ENCODE peak calls at places on chromosomes 6 and 20, in ten cellular contexts. P is pancreas; B is psoas muscle; A is activated CD4-positive, alpha-beta T cell treated with anti-CD3 and anti-CD28 coated beads for 36 hours; F is stimulated activated naive CD8-positive, alpha-beta T cell treated with anti-CD3 and anti-CD28 coated beads, Interleukin-15, amount 100 ng/mL, for 72 hours; T is right cardiac atrium; K is GM23338; C is activated T-cell treated with anti-CD3 and anti-CD28 coated beads, Interleukin-2, amount 50 U/mL, for 72 hours; N is gastrocnemius medialis; U is activated CD8-positive, alpha-beta memory T cell treated with anti-CD3 and anti-CD28 coated beads, Interleukin-2, amount 10 ng/mL, durations not matched to agents 7 days and 5 days. I is an unnamed sample.

GRCh38 chr20:11235058-11235457 is 561.3 kb upstream of the JAG1 start:
- ATAC-seq in K (no peak), N (no peak), C (no peak), T (peak; percentile 78), B (no peak), A (no peak), P (no peak), U (no peak), F (no peak), I (no peak)

GRCh38 chr6:47146426-47147174 is 104.5 kb upstream of the ADGRF1 start:
- ATAC-seq in T (peak; percentile 23), F (no peak), K (peak; percentile 60), P (no peak), B (no peak), U (no peak), N (peak; percentile 39), C (no peak), A (no peak), I (no peak)

GRCh38 chr6:136599324-136600011 is 49.2 kb upstream of the MAP7 start:
- ATAC-seq in T (no peak), B (peak; percentile 97), U (no peak), A (no peak), P (no peak), C (no peak), N (peak; percentile 93), F (no peak), K (no peak), I (no peak)

GRCh38 chr6:108988765-108989164 is 105.9 kb downstream of the SESN1 start:
- ATAC-seq in T (no peak), P (no peak), A (no peak), B (no peak), C (no peak), F (no peak), U (no peak), N (no peak), K (no peak), I (no peak)

GRCh38 chr6:37176268-37177082 is 6.5 kb downstream of the PIM1 start:
- ATAC-seq in F (no peak), P (no peak), T (no peak), C (no peak), K (peak; percentile 8), B (no peak), A (no peak), U (no peak), N (no peak), I (no peak)

GRCh38 chr6:1188199-1188598 is 123.7 kb upstream of the FOXQ1 start:
- ATAC-seq in B (no peak), A (no peak), T (no peak), K (no peak), P (no peak), F (no peak), C (no peak), U (no peak), N (no peak), I (no peak)

GRCh38 chr6:47603995-47604394 is 94.4 kb upstream of the ADGRF4 start:
- ATAC-seq in C (no peak), A (no peak), B (no peak), K (no peak), T (no peak), P (no peak), U (no peak), N (no peak), F (no peak), I (no peak)

GRCh38 chr6:161261797-161262196 is 12.1 kb downstream of the AGPAT4 start:
- ATAC-seq in B (no peak), T (no peak), U (no peak), F (no peak), N (no peak), P (no peak), C (no peak), K (no peak), A (no peak), I (no peak)

GRCh38 chr6:139591075-139591474 is 216.6 kb upstream of the CITED2 start:
- ATAC-seq in A (no peak), F (no peak), C (no peak), K (no peak), T (peak; percentile 20), P (no peak), N (peak; percentile 73), U (no peak), B (peak; percentile 76), I (no peak)

GRCh38 chr20:51176846-51177245 is 153.9 kb upstream of the KCNG1 start:
- ATAC-seq in F (no peak), B (no peak), U (no peak), N (no peak), A (no peak), K (no peak), P (no peak), T (no peak), C (no peak), I (no peak)

GRCh38 chr6:142258305-142258704 is 43.5 kb upstream of the ADGRG6 start:
- ATAC-seq in N (no peak), A (no peak), F (no peak), U (no peak), B (no peak), P (no peak), T (no peak), K (no peak), C (no peak), I (no peak)

GRCh38 chr20:33684533-33685327 is 1.5 kb downstream of the E2F1 start:
- ATAC-seq in N (no peak), B (no peak), F (no peak), C (no peak), A (no peak), T (no peak), U (no peak), K (peak; percentile 31), P (no peak), I (no peak)

GRCh38 chr20:35305682-35306556 is 13.7 kb upstream of the FAM83C start:
- ATAC-seq in A (peak; percentile 96), B (peak; percentile 83), C (peak; percentile 98), F (peak; percentile 99), U (peak; percentile 97), P (no peak), K (no peak), T (peak; percentile 69), N (peak; percentile 70), I (peak; percentile 75)

GRCh38 chr6:167093922-167094432 is 28.9 kb upstream of the CCR6 start:
- ATAC-seq in A (peak; percentile 73), U (peak; percentile 77), P (no peak), N (no peak), K (peak; percentile 72), F (peak; percentile 81), T (peak; percentile 56), B (no peak), C (peak; percentile 65), I (peak; percentile 80)

GRCh38 chr6:137111296-137112066 is 62.0 kb downstream of the IL22RA2 start:
- ATAC-seq in P (no peak), C (no peak), N (no peak), K (no peak), T (no peak), A (no peak), B (no peak), F (no peak), U (no peak), I (no peak)

GRCh38 chr6:20463396-20463795 is 61.7 kb downstream of the E2F3 start:
- ATAC-seq in U (no peak), F (no peak), T (no peak), A (no peak), N (no peak), K (no peak), C (no peak), B (no peak), P (no peak), I (peak; percentile 55)

GRCh38 chr6:123986938-123987337 is 183.3 kb downstream of the NKAIN2 start:
- ATAC-seq in P (no peak), N (no peak), U (no peak), C (no peak), K (no peak), T (no peak), F (no peak), B (no peak), A (no peak), I (no peak)

GRCh38 chr6:13488015-13488895 is 855 bp upstream of the GFOD1 start:
- ATAC-seq in B (peak; percentile 20), U (peak; percentile 0), K (peak; percentile 28), A (peak; percentile 6), P (peak; percentile 10), T (peak; percentile 15), F (peak; percentile 4), N (peak; percentile 20), C (no peak), I (no peak)

GRCh38 chr20:63692436-63693078 is 3.9 kb upstream of the TNFRSF6B start:
- ATAC-seq in K (no peak), F (no peak), B (peak; percentile 15), C (no peak), T (no peak), A (no peak), U (no peak), N (peak; percentile 7), P (no peak), I (no peak)

GRCh38 chr6:169935348-169935718 is 183.9 kb downstream of the ERMARD start:
- ATAC-seq in T (no peak), K (no peak), A (no peak), N (no peak), P (no peak), F (no peak), C (no peak), B (no peak), U (no peak), I (no peak)

GRCh38 chr20:19886666-19887288 is 128.7 kb downstream of the RIN2 start:
- ATAC-seq in T (no peak), C (no peak), F (no peak), N (no peak), B (no peak), K (peak; percentile 71), U (no peak), A (no peak), P (no peak), I (no peak)

GRCh38 chr20:63808964-63809674 is 21.9 kb downstream of the ZBTB46 start:
- ATAC-seq in N (no peak), B (no peak), C (no peak), U (no peak), A (no peak), P (no peak), F (no peak), T (no peak), K (peak; percentile 64), I (no peak)

GRCh38 chr20:17281478-17281877 is 54.6 kb downstream of the PCSK2 start:
- ATAC-seq in B (no peak), U (no peak), A (no peak), P (no peak), C (no peak), K (peak; percentile 94), N (no peak), T (no peak), F (no peak), I (no peak)

GRCh38 chr6:90028995-90029635 is 134.8 kb downstream of the GJA10 start:
- ATAC-seq in A (peak; percentile 23), C (peak; percentile 18), U (peak; percentile 21), P (no peak), N (no peak), K (peak; percentile 45), F (peak; percentile 54), T (no peak), B (no peak), I (no peak)

GRCh38 chr6:136901212-136901784 is 20.8 kb upstream of the SLC35D3 start:
- ATAC-seq in N (no peak), K (no peak), C (no peak), U (no peak), B (no peak), P (no peak), T (no peak), F (no peak), A (no peak), I (no peak)

GRCh38 chr20:58816957-58817651 is 33.6 kb downstream of the GNAS-AS1 start:
- ATAC-seq in N (no peak), U (no peak), K (no peak), A (no peak), F (no peak), T (no peak), C (no peak), B (no peak), P (no peak), I (no peak)

GRCh38 chr6:26240981-26241770 is 123.8 kb upstream of the BTN3A2 start:
- ATAC-seq in F (peak; percentile 58), N (no peak), P (no peak), T (peak; percentile 39), A (peak; percentile 31), K (peak; percentile 22), C (peak; percentile 49), B (no peak), U (peak; percentile 21), I (peak; percentile 48)

GRCh38 chr6:168860987-168861386 is 392.7 kb downstream of the THBS2 start:
- ATAC-seq in K (peak; percentile 34), C (no peak), T (no peak), A (no peak), F (no peak), N (no peak), U (no peak), P (no peak), B (no peak), I (no peak)

I was measured in stimulated activated memory B cell treated with anti-CD40 and anti-IgM and Interleukin-4, amounts not matched to agents 10 μg/mL and 1 μg/mL and 100 μg/mL, for 72 hours.